ENCODE peak calls at places on chromosome 18, in six cellular contexts. Q is mammary epithelial cell, N is gastrocnemius medialis, J is mucosa of descending colon, T is neuronal stem cell, Y is left ventricle myocardium inferior. W is an unnamed sample.

GRCh38 chr18:32349728-32350395 is 120.8 kb downstream of the GAREM1 start:
- DNase-seq in Q (peak; percentile 90), N (peak; percentile 55), J (no peak), T (no peak), Y (peak; percentile 30), W (no peak)

GRCh38 chr18:46642561-46642960 is 14.5 kb downstream of the LOXHD1 start:
- DNase-seq in Q (no peak), N (no peak), J (no peak), T (no peak), Y (no peak), W (no peak)

GRCh38 chr18:64872710-64873458 is 724.0 kb upstream of the LINC00305 start:
- DNase-seq in Q (no peak), N (no peak), J (no peak), T (no peak), Y (no peak), W (no peak)

GRCh38 chr18:59917422-59917821 is 17.6 kb downstream of the PMAIP1 start:
- DNase-seq in Q (peak; percentile 68), N (peak; percentile 26), J (no peak), T (no peak), Y (no peak), W (no peak)

GRCh38 chr18:55713707-55714106 is 125.7 kb upstream of the TCF4 start:
- DNase-seq in Q (no peak), N (no peak), J (no peak), T (no peak), Y (no peak), W (no peak)

GRCh38 chr18:68557183-68557582 is 157.7 kb downstream of the TMX3 start:
- DNase-seq in Q (no peak), N (no peak), J (no peak), T (no peak), Y (no peak), W (no peak)

GRCh38 chr18:61896767-61897166 is 4.0 kb upstream of the RNF152 start:
- DNase-seq in Q (peak; percentile 98), N (no peak), J (peak; percentile 45), T (peak; percentile 54), Y (peak; percentile 26), W (no peak)

GRCh38 chr18:24341361-24341760 is 56.3 kb downstream of the OSBPL1A start:
- DNase-seq in Q (no peak), N (no peak), J (no peak), T (no peak), Y (no peak), W (no peak)

GRCh38 chr18:79928563-79928960 is 22.9 kb downstream of the SLC66A2 start:
- DNase-seq in Q (no peak), N (no peak), J (peak; percentile 38), T (no peak), Y (no peak), W (no peak)

GRCh38 chr18:48605408-48605845 is 66.6 kb downstream of the CTIF start:
- DNase-seq in Q (no peak), N (no peak), J (no peak), T (no peak), Y (no peak), W (no peak)

GRCh38 chr18:41599529-41599928 is 355.5 kb upstream of the PIK3C3 start:
- DNase-seq in Q (no peak), N (no peak), J (no peak), T (no peak), Y (peak; percentile 15), W (no peak)

GRCh38 chr18:22346342-22346967 is 71.3 kb downstream of the CTAGE1 start:
- DNase-seq in Q (peak; percentile 59), N (no peak), J (no peak), T (no peak), Y (peak; percentile 63), W (peak; percentile 71)

GRCh38 chr18:74063023-74063422 is 84.6 kb downstream of the FBXO15 start:
- DNase-seq in Q (no peak), N (no peak), J (no peak), T (no peak), Y (no peak), W (no peak)

GRCh38 chr18:76052196-76052595 is 442.8 kb downstream of the ZNF516 start:
- DNase-seq in Q (no peak), N (no peak), J (no peak), T (no peak), Y (no peak), W (no peak)

GRCh38 chr18:79955302-79956075 is 4.0 kb upstream of the SLC66A2 start:
- DNase-seq in Q (no peak), N (no peak), J (peak; percentile 23), T (no peak), Y (no peak), W (no peak)

GRCh38 chr18:69985239-69985638 is 37.6 kb upstream of the CD226 start:
- DNase-seq in Q (no peak), N (no peak), J (no peak), T (no peak), Y (no peak), W (no peak)
- H3K4me3 ChIP-seq in Q (no peak overlapping the region), N (no peak overlapping the region), J (no peak overlapping the region), T (no peak overlapping the region), Y (no peak overlapping the region), W (no peak overlapping the region)

DNA sequence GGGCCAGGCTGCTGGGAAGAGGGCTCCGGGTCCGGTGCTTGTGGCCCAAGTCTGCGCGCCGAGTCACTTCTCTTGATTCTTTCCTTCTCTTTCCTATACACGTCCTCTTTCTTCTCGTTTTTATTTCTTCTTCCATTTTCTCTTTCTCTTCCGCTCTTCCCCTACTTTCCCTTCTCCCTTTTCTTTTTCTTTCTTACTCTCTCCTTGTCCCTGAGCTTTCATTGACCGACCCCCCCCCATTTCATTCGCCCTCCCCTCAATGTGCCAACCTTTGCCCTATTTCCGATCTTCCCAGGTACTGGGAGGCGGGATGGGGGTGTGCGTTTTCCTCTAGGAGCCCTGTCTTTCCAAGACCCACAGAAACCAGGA is 1.8 kb downstream of the ONECUT2 start:
- DNase-seq in Q (no peak), N (no peak), J (no peak), T (no peak), Y (no peak), W (no peak)
- H3K4me3 ChIP-seq in Q (no peak overlapping the region), N (no peak overlapping the region), J (no peak overlapping the region), T (no peak overlapping the region), Y (peak overlapping the region; percentile 39), W (no peak overlapping the region)

DNA sequence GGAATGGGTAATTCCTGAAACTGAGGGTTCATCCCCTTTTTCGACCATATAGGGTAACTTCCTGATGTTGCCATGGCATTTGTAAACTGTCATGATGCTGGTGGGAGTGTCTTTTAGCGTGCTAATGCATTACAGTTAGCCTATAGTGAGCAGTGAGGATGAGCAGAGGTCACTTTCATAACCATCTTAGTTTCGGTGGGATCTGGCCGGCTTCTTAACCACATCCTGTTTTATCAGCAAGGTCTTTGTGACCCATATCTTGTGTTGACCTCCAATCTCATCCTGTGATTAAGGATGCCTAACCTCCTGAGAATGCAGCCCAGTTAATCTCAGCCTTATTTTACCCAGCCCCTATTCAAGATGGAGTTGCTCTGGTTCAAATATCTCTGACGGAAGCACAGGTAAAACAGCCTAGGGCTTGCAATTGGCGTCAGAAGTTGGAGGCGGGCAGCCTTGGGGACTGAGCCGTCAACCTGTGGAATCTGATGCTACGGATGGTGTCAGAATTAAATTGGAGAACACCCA is 19.5 kb downstream of the RALBP1 start:
- DNase-seq in Q (no peak), N (no peak), J (no peak), T (no peak), Y (no peak), W (no peak)
- H3K4me3 ChIP-seq in Q (no peak overlapping the region), N (no peak overlapping the region), J (no peak overlapping the region), T (no peak overlapping the region), Y (no peak overlapping the region), W (no peak overlapping the region)

GRCh38 chr18:67514901-67515540 is 1.5 kb downstream of the DSEL start:
- DNase-seq in Q (no peak), N (no peak), J (no peak), T (no peak), Y (no peak), W (no peak)
- H3K4me3 ChIP-seq in Q (peak overlapping the region; percentile 96), N (peak overlapping the region; percentile 76), J (no peak overlapping the region), T (no peak overlapping the region), Y (peak overlapping the region; percentile 94), W (no peak overlapping the region)

W was measured in CD8-positive, alpha-beta T cell.